ENCODE peak calls at places on chromosome 10, in four cellular contexts. G is endothelial cell of umbilical vein, M is stomach, P is fibroblast of pulmonary artery. L is an unnamed sample.

GRCh38 chr10:1507436-1507835 is 229.9 kb downstream of the ADARB2 start:
- DNase-seq in G (no peak), M (no peak), P (no peak), L (no peak)

GRCh38 chr10:42996588-42996987 is 80.3 kb upstream of the RET start:
- DNase-seq in G (no peak), M (no peak), P (no peak), L (no peak)

GRCh38 chr10:31723074-31723750 is 205.4 kb downstream of the ARHGAP12 start:
- DNase-seq in G (no peak), M (no peak), P (peak), L (peak)

GRCh38 chr10:71713135-71714040 is 6.2 kb downstream of the C10orf105 start:
- DNase-seq in G (peak), M (peak), P (peak), L (peak)

GRCh38 chr10:128161031-128161430 is 34.8 kb upstream of the MKI67 start:
- DNase-seq in G (no peak), M (no peak), P (no peak), L (no peak)

GRCh38 chr10:131708225-131708624 is 192.6 kb upstream of the PPP2R2D start:
- DNase-seq in G (no peak), M (no peak), P (no peak), L (no peak)

GRCh38 chr10:104711167-104711765 is 70.2 kb downstream of the SORCS3 start:
- DNase-seq in G (no peak), M (no peak), P (no peak), L (no peak)

GRCh38 chr10:69220041-69220451 is at the start of gene HKDC1:
- DNase-seq in G (no peak), M (no peak), P (no peak), L (no peak)

GRCh38 chr10:80924063-80924952 is 386.6 kb downstream of the SH2D4B start:
- DNase-seq in G (peak), M (peak), P (peak), L (no peak)

GRCh38 chr10:19652750-19653149 is 163.5 kb upstream of the PLXDC2 start:
- DNase-seq in G (no peak), M (no peak), P (no peak), L (no peak)

GRCh38 chr10:20995123-20995978 is 98.2 kb upstream of the NEBL start:
- DNase-seq in G (no peak), M (no peak), P (peak), L (peak)

GRCh38 chr10:48454302-48455054 is 148.0 kb downstream of the MAPK8 start:
- DNase-seq in G (no peak), M (peak), P (no peak), L (no peak)

GRCh38 chr10:3421537-3422257 is 249.1 kb upstream of the PITRM1 start:
- DNase-seq in G (no peak), M (no peak), P (no peak), L (no peak)

GRCh38 chr10:49594594-49594993 is 15.5 kb upstream of the SLC18A3 start:
- DNase-seq in G (peak), M (peak), P (peak), L (peak)

GRCh38 chr10:126226988-126227761 is 161.1 kb downstream of the ADAM12 start:
- DNase-seq in G (no peak), M (no peak), P (no peak), L (no peak)

GRCh38 chr10:12484945-12485805 is 135.8 kb downstream of the CAMK1D start:
- DNase-seq in G (no peak), M (peak), P (no peak), L (peak)

GRCh38 chr10:47282657-47283018 is 17.4 kb upstream of the GDF10 start:
- DNase-seq in G (no peak), M (no peak), P (no peak), L (no peak)

GRCh38 chr10:18082381-18082780 is 57.8 kb upstream of the CACNB2 start:
- DNase-seq in G (no peak), M (no peak), P (no peak), L (no peak)

GRCh38 chr10:130140425-130140824 is 4.2 kb downstream of the GLRX3 start:
- DNase-seq in G (no peak), M (no peak), P (no peak), L (no peak)

GRCh38 chr10:61285749-61286148 is 167.4 kb downstream of the TMEM26 start:
- DNase-seq in G (no peak), M (no peak), P (peak), L (peak)

GRCh38 chr10:72935358-72935757 is 19.2 kb downstream of the PLA2G12B start:
- DNase-seq in G (no peak), M (no peak), P (peak), L (peak)

GRCh38 chr10:97584060-97584797 is at the start of gene HOGA1:
- DNase-seq in G (peak), M (no peak), P (peak), L (peak)

GRCh38 chr10:5737352-5737751 is 52.7 kb downstream of the TASOR2 start:
- DNase-seq in G (no peak), M (no peak), P (no peak), L (no peak)
- TF ChIP-seq CTCF in G (no peak), M (no peak), P (peak), L (no peak)

GRCh38 chr10:100749059-100749308 is 3.6 kb downstream of the PAX2 start:
- DNase-seq in G (no peak), M (no peak), P (no peak), L (no peak)
- H3K4me3 ChIP-seq in G (no peak), M (no peak), P (no peak), L (no peak)

GRCh38 chr10:79507436-79508167 is 4.7 kb upstream of the EIF5AL1 start:
- DNase-seq in G (no peak), M (no peak), P (no peak), L (no peak)

GRCh38 chr10:79496896-79497295 is 15.4 kb upstream of the EIF5AL1 start:
- DNase-seq in G (no peak), M (no peak), P (no peak), L (no peak)

GRCh38 chr10:79505771-79506351 is 6.5 kb upstream of the EIF5AL1 start:
- DNase-seq in G (no peak), M (no peak), P (no peak), L (no peak)

GRCh38 chr10:79498431-79498830 is 13.9 kb upstream of the EIF5AL1 start:
- DNase-seq in G (no peak), M (no peak), P (no peak), L (no peak)

DNA sequence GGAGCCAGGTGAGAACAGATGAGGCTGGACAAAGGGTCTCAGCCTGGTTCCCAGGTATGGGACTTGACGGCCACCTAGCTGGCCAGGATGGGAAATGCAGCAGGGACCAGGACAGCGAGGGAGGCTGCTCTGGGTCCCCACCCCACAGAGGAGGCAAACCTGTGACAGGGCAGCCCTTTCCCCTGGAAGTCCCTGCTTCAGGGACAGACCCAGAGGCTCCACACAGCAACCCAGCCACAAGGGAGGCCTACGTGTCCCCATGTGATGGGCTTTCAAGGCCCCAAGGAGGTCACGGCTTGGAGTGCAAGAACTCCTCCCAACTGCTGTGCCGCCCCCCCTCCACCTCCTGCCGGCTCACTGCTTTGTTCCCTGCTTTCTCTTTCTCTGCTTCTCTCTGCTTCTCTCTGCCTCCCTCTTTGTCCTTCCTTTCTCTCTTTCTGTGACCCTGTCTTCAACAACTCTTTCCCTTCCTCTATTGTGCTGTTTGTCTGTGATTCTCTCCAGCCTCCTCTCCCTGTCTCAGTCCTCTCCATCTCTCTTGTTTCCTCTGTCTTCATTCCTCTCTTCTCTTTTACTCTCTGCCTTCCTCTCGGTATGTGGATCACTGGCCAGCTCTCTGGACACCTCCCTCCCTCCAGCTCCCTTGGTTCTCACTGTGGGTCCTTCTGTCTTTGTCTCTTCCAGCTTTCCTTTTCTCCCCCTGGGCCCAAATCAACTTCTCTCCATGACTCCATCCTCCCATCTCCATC is 9.6 kb upstream of the EIF5AL1 start:
- DNase-seq in G (no peak), M (no peak), P (no peak), L (no peak)
- TF ChIP-seq CTCF in G (no peak), M (no peak), P (peak), L (no peak)

DNA sequence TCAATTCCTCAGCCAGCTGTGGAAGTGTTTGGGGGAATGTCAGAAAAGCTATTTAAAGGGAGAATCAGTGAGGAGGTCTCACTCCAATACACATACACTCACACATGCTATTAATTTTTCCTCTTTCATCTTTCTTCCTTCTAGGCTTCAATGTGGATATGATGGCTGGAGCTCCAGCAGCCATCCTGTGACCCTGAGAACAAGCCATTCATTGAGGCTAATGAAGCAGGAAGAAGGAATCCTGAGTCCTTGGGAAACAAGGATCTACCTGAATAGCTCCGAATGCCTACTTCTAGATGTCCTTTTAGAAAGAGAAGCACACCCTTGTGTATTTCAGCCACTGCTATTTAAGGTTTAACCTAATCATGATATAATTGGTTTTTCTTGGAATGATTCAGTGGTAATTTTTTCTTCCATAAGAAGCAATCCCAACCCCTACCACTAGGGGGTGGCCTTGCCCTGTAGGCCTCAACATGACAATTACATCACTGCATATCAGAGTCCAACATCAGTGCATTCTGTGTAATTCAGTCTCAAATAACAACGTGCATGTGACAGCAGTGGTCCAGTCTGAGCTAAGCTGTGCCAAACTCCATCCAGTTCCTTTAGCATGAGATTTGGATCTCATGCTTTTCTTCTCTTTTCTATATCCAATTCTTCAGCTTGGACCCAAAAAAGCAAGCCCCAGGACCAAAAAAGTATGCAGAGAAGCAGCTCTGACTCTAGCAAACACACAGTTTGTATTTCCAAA is 85.3 kb upstream of the ANKRD1 start:
- DNase-seq in G (peak), M (peak), P (peak), L (peak)
- H3K4me3 ChIP-seq in G (no peak), M (no peak), P (no peak), L (no peak)

DNA sequence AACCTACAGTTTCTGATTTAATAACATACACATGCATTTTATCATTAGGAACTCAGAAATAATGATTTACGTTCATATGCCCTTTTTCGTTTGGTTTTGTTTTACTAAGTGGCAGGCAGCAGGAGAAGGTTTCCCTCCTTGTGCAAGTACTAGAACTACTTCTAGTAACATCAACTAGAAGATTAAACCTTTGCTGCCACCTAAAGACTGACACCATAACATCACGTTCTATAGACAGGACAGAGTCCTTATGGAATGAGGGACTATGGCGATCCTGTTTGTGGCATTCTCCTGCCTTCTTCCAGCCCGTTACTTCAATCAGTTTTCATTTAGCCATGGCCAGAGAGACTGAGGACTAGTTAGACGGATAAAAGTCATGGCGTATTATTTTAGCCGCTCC is 53.2 kb downstream of the GAD2 start:
- DNase-seq in G (no peak), M (no peak), P (peak), L (no peak)
- TF ChIP-seq CTCF in G (no peak), M (peak), P (no peak), L (no peak)

GRCh38 chr10:338176-339037 is 203.2 kb downstream of the ZMYND11 start:
- DNase-seq in G (no peak), M (peak), P (peak), L (no peak)
- H3K4me3 ChIP-seq in G (no peak), M (no peak), P (no peak), L (no peak)

DNA sequence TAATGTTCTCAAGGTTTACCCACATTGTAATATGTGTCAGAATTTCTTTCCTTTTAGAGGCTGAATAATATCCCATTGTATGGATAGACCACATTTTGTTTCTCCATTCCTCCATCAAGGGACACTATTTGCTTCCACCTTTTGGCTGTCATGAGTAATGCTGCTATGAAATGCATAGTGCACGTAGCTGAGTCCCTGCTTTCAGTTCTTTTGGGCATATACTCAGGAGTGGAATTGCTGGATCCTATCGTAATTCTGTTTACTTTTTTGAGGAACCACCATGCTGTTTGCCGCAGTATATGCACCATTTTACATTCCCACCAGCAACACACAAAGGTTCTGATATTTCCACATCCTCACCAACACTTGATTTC is 60.0 kb downstream of the PRF1 start:
- DNase-seq in G (no peak), M (no peak), P (peak), L (no peak)
- TF ChIP-seq CTCF in G (no peak), M (no peak), P (peak), L (peak)

GRCh38 chr10:114768394-114768786 is 53.2 kb upstream of the FHIP2A start:
- DNase-seq in G (no peak), M (no peak), P (no peak), L (no peak)
- H3K4me3 ChIP-seq in G (no peak), M (peak), P (peak), L (peak)